ENCODE peak calls at places on chromosomes 6 and 20, in five cellular contexts. L is Peyer's patch, P is H1, E is mammary epithelial cell, W is tibial nerve. S is an unnamed sample. For H3K27me3, the result is how much of the 10 kb centered on the place peaks cover.

GRCh38 chr6:132179955-132180354 is 221.3 kb downstream of the MOXD1 start:
- DNase-seq in L (no peak), P (no peak), E (no peak), W (no peak), S (no peak)

GRCh38 chr6:116244284-116244683 is 9.6 kb downstream of the TSPYL4 start:
- DNase-seq in E (no peak), L (no peak), P (no peak), W (no peak), S (no peak)

GRCh38 chr6:41716516-41717446 is 18.6 kb downstream of the TFEB start:
- DNase-seq in E (no peak), L (no peak), P (no peak), W (no peak), S (no peak)

GRCh38 chr6:7541175-7542064 is at the start of gene DSP:
- DNase-seq in W (no peak), E (peak), P (peak), L (peak), S (peak)

GRCh38 chr6:115854866-115855665 is 205.6 kb downstream of the FRK start:
- DNase-seq in E (no peak), P (no peak), W (no peak), L (no peak), S (no peak)

GRCh38 chr6:43733471-43734293 is 36.3 kb upstream of the VEGFA start:
- DNase-seq in P (no peak), L (peak), W (no peak), E (peak), S (no peak)

GRCh38 chr6:71321344-71321743 is 32.7 kb downstream of the OGFRL1 start:
- DNase-seq in L (no peak), W (no peak), P (no peak), E (no peak), S (no peak)

GRCh38 chr6:108164815-108165706 is 761 bp upstream of the NR2E1 start:
- DNase-seq in E (no peak), W (no peak), L (no peak), P (no peak), S (no peak)

GRCh38 chr6:47278545-47278944 is 31.2 kb downstream of the TNFRSF21 start:
- DNase-seq in P (no peak), W (no peak), E (no peak), L (no peak), S (no peak)

GRCh38 chr6:85126448-85127178 is 323.3 kb upstream of the NT5E start:
- DNase-seq in E (peak), P (peak), L (no peak), W (peak), S (peak)

GRCh38 chr6:40854592-40854991 is 184.4 kb downstream of the UNC5CL start:
- DNase-seq in L (no peak), E (no peak), W (no peak), P (no peak), S (no peak)

GRCh38 chr6:112357801-112358200 is 10.7 kb downstream of the RFPL4B start:
- DNase-seq in W (no peak), E (peak), L (no peak), P (no peak), S (peak)

GRCh38 chr20:46683939-46684750 is 5.1 kb downstream of the TP53RK start:
- DNase-seq in P (no peak), W (peak), L (no peak), E (peak), S (peak)

GRCh38 chr20:61673152-61673551 is 392.5 kb downstream of the TAF4 start:
- DNase-seq in E (no peak), W (no peak), L (no peak), P (no peak), S (no peak)

GRCh38 chr6:3997144-3997770 is 81.7 kb downstream of the FAM217A start:
- DNase-seq in E (peak), P (no peak), L (no peak), W (no peak), S (peak)

GRCh38 chr6:147448775-147449174 is 59.7 kb upstream of the SAMD5 start:
- DNase-seq in E (no peak), W (no peak), P (no peak), L (no peak), S (no peak)

GRCh38 chr6:152091851-152092341 is 284.4 kb downstream of the ESR1 start:
- DNase-seq in W (no peak), E (peak), L (no peak), P (no peak), S (no peak)

GRCh38 chr6:90369651-90370050 is 73.0 kb upstream of the BACH2 start:
- DNase-seq in W (no peak), P (no peak), L (no peak), E (no peak), S (peak)

GRCh38 chr20:11537032-11537431 is 380.7 kb upstream of the BTBD3 start:
- DNase-seq in L (no peak), P (no peak), E (no peak), W (no peak), S (no peak)

GRCh38 chr20:5881714-5882113 is 68.6 kb downstream of the TRMT6 start:
- DNase-seq in L (no peak), W (no peak), E (no peak), P (no peak), S (no peak)

GRCh38 chr6:35072051-35072697 is 69.0 kb downstream of the TCP11 start:
- DNase-seq in L (no peak), E (no peak), P (no peak), W (no peak), S (no peak)

GRCh38 chr6:68400396-68400795 is 234.7 kb upstream of the ADGRB3 start:
- DNase-seq in E (no peak), L (no peak), W (no peak), P (no peak), S (no peak)

GRCh38 chr6:37647765-37648085 is 50.0 kb downstream of the MDGA1 start:
- DNase-seq in W (no peak), L (no peak), P (no peak), E (no peak), S (no peak)

GRCh38 chr6:37646097-37646864 is 51.4 kb downstream of the MDGA1 start:
- DNase-seq in P (no peak), E (no peak), L (no peak), W (no peak), S (no peak)

GRCh38 chr6:37646986-37647764 is 50.5 kb downstream of the MDGA1 start:
- DNase-seq in W (no peak), L (no peak), E (no peak), P (no peak), S (no peak)

GRCh38 chr6:37650071-37650481 is 47.6 kb downstream of the MDGA1 start:
- DNase-seq in W (no peak), P (peak), L (no peak), E (no peak), S (no peak)

GRCh38 chr6:37648465-37649330 is 49.0 kb downstream of the MDGA1 start:
- DNase-seq in P (peak), W (no peak), E (no peak), L (no peak), S (no peak)
- H3K4me3 ChIP-seq in P (peak), W (no peak), E (peak), L (no peak), S (peak)

DNA sequence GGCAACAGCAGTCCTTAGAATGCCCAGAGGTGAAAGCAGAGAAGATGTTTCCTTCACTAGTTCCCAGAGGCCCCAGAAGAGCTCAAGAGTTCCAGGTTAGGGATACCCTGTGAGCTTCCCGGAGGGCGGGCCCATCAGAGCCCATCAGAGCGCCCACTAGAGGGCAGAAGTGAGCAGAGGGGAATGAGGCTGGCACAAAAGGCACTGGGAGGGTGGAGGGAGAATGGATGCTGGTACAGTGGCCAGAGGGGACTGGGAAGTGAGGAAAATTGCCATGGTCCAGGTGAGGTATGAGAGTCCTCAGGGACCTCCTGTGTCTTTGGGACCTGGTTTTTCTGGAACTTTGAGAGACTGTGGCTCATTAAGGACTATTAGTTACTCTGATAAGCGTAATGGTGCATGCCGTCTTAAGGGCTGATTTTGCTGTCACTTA is 57.3 kb downstream of the LINC00237 start:
- DNase-seq in E (no peak), L (peak), W (no peak), P (no peak), S (no peak)
- TF ChIP-seq CTCF in E (peak), L (peak), W (no peak), P (peak), S (peak)

GRCh38 chr6:15171026-15171425 is 74.8 kb upstream of the JARID2 start:
- DNase-seq in E (no peak), W (no peak), P (no peak), L (no peak), S (no peak)

DNA sequence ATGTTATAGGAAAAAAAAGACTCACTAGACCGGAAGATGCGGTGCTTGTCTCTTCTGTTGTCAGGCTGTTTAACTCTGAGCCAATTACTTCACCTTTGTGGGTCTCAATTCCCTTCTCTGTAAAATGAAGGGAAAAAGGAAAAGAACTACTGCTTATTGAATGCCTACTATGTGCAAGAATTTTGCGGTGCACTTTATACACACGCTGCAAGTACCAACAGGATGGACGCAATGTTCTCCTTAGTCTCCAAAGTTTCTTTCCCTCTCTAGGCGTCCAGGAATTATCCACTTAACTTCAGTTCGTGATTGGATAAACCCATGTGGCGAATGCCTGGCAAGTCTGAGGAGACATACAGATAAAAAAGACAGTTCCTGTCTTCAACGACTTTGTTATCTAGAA is 69.1 kb upstream of the JARID2 start:
- DNase-seq in E (no peak), W (no peak), L (no peak), P (no peak), S (no peak)
- H3K27me3 ChIP-seq in E (under half), W (under half), L (under half), P (under half), S (under half)

DNA sequence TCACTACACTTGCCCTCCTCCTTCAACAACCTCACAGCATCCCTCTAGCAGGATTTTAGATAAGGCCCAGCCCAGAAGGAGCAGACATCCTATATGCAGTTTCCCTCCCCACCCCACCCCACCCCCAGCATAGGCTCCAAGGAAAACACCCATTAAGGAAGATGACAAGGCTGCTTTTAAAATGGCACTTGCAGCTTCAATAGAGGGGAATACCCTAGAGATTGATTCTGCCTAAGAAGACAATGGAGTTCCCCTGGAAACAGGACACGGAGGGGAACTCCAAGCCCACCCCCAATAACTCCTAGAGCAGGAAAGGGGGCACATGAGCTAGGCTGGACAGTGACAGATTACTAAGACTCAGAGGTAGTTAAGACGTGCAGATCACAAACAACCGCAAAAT is 34.7 kb downstream of the CPNE5 start:
- DNase-seq in E (no peak), W (no peak), L (no peak), P (no peak), S (no peak)
- H3K4me3 ChIP-seq in E (no peak), W (no peak), L (no peak), P (no peak), S (no peak)

GRCh38 chr6:101396552-101397173 is 3.2 kb downstream of the GRIK2 start:
- DNase-seq in L (peak), E (peak), W (no peak), P (no peak), S (peak)

GRCh38 chr6:101399627-101399955 is 6.1 kb downstream of the GRIK2 start:
- DNase-seq in W (no peak), L (no peak), E (no peak), P (no peak), S (no peak)

GRCh38 chr6:101398716-101399626 is 5.5 kb downstream of the GRIK2 start:
- DNase-seq in E (no peak), P (no peak), W (no peak), L (no peak), S (no peak)

GRCh38 chr6:101395345-101395744 is 1.8 kb downstream of the GRIK2 start:
- DNase-seq in E (no peak), P (no peak), W (no peak), L (no peak), S (no peak)

DNA sequence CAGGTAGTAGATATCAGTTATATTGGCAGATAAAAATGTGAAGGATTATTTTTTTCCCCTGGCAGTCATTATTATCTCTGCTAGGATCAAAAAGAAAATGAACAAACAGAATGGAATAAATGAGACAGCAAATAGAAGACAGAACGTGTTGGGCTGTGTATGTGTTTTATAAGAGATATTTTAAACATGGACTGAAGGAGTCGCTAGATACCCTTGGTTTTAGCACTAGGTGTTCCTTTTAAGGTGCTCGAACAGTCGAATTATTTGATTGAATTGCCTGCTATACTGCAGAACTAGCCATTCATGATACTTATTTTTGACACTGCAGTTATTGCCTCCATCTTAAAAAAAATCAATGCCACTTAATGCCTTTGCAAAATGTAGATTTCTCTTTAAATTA is 3.7 kb downstream of the GRIK2 start:
- DNase-seq in P (no peak), E (no peak), L (no peak), W (no peak), S (no peak)
- TF ChIP-seq CTCF in P (peak), E (peak), L (no peak), W (no peak), S (peak)

GRCh38 chr6:165988757-165989456 is 178.7 kb downstream of the TBXT start:
- DNase-seq in E (no peak), W (no peak), P (no peak), L (no peak), S (no peak)
- H3K27me3 ChIP-seq in E (under half), W (under half), P (half or more), L (under half), S (under half)

DNA sequence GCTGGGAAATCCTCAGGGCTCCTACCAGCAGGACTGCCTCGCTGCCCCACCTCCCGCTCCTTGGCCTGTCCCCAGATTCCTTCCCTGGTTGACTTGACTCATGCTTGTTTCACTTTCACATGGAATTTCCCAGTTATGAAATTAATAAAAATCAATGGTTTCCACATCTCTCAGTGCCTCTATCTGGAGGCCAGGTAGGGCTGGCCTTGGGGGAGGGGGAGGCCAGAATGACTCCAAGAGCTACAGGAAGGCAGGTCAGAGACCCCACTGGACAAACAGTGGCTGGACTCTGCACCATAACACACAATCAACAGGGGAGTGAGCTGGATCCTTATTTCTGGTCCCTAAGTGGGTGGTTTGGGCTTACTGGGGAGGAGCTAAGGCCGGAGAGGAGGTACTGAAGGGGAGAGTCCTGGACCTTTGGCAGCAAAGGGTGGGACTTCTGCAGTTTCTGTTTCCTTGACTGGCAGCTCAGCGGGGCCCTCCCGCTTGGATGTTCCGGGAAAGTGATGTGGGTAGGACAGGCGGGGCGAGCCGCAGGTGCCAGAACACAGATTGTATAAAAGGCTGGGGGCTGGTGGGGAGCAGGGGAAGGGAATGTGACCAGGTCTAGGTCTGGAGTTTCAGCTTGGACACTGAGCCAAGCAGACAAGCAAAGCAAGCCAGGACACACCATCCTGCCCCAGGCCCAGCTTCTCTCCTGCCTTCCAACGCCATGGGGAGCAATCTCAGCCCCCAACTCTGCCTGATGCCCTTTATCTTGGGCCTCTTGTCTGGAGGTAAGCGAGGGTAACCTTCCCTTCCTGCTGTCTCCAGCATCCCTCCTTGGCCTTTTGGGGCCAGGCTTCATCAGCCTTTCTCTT is at the start of gene CFB:
- DNase-seq in L (peak), W (peak), P (no peak), E (peak), S (peak)
- H3K4me3 ChIP-seq in L (peak), W (no peak), P (no peak), E (no peak), S (no peak)

GRCh38 chr20:22343612-22344011 is 240.8 kb downstream of the FOXA2 start:
- DNase-seq in L (no peak), P (no peak), W (no peak), E (no peak), S (no peak)

GRCh38 chr20:22341508-22341907 is 242.9 kb downstream of the FOXA2 start:
- DNase-seq in E (peak), W (no peak), P (no peak), L (no peak), S (no peak)

GRCh38 chr20:22339091-22339881 is 245.1 kb downstream of the FOXA2 start:
- DNase-seq in L (peak), E (peak), W (no peak), P (peak), S (peak)

GRCh38 chr20:22339946-22340345 is 244.4 kb downstream of the FOXA2 start:
- DNase-seq in E (peak), W (no peak), P (no peak), L (no peak), S (no peak)

GRCh38 chr20:22342410-22342809 is 242.0 kb downstream of the FOXA2 start:
- DNase-seq in W (no peak), P (no peak), L (no peak), E (no peak), S (no peak)
- TF ChIP-seq CTCF in W (no peak), P (no peak), L (no peak), E (no peak), S (no peak)

DNA sequence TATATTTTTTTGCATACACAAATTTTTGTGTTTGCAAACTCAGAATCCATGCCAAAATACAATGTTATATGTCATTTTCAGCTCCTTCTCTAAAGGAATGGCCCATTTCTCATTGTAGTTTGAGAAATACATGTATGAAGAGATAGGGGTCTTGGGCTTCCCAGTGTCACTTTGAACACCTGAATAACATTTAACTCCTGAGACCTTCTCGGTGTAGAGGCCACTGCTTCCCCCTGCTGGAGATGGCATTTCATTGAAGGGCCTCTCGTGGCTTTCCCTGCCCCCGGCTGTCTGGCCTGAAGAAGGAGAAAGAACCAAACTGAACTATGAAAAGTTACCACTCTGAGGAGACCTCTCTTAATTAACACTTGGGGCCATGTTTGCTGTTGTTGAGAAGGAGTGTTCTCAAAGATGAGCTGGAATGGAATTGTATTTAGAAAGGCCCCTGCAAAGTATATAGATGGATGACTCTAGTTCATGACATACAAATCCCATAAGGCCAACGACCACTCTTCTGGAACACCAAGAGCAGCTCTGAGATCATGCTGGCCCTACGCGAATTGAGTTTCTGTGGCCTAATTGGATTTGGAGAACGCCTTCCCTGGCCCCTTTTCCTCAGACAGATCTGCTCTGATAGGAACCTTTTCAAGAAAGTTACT is 58.8 kb downstream of the VAPB start:
- DNase-seq in E (peak), W (no peak), L (peak), P (no peak), S (peak)
- H3K27me3 ChIP-seq in E (under half), W (under half), L (under half), P (under half), S (under half)

S was measured in brain microvascular endothelial cell.